ENCODE peak calls at places on chromosome 13, in five cellular contexts. R, U, I, V and G are unnamed samples.

GRCh38 chr13:30016398-30016797 is 166.0 kb upstream of the UBL3 start:
- DNase-seq in R (no peak), U (no peak), I (no peak), V (peak), G (no peak)

GRCh38 chr13:51643114-51643881 is 59.0 kb downstream of the WDFY2 start:
- DNase-seq in R (no peak), U (no peak), I (peak), V (no peak), G (no peak)

GRCh38 chr13:110557610-110558305 is 3.8 kb downstream of the RAB20 start:
- DNase-seq in R (no peak), U (no peak), I (no peak), V (no peak), G (no peak)

GRCh38 chr13:40438999-40439797 is 227.2 kb downstream of the FOXO1 start:
- DNase-seq in R (no peak), U (no peak), I (no peak), V (peak), G (peak)

GRCh38 chr13:102798653-102799543 is at the start of the genes BIVM and POGLUT2:
- DNase-seq in R (peak), U (peak), I (peak), V (peak), G (peak)

GRCh38 chr13:67402546-67402945 is 172.4 kb upstream of the PCDH9 start:
- DNase-seq in R (no peak), U (no peak), I (no peak), V (no peak), G (no peak)

GRCh38 chr13:110866491-110867170 is 48.2 kb downstream of the ANKRD10 start:
- DNase-seq in R (no peak), U (no peak), I (no peak), V (no peak), G (no peak)

GRCh38 chr13:99766641-99767045 is 204.9 kb downstream of the ZIC5 start:
- DNase-seq in R (peak), U (peak), I (no peak), V (no peak), G (no peak)